ENCODE peak calls at places on chromosomes 4 and X, in five cellular contexts. A is epithelial cell of esophagus, H is AG09309, E is bronchial epithelial cell, I is AG04450. L is an unnamed sample.

GRCh38 chrX:38627683-38628082 is 66.3 kb downstream of the TSPAN7 start:
- DNase-seq in A (peak), H (no peak), E (peak), I (no peak), L (no peak)

GRCh38 chr4:79281577-79282359 is 44.1 kb downstream of the NAA11 start:
- DNase-seq in A (no peak), H (no peak), E (no peak), I (no peak), L (no peak)

GRCh38 chr4:845233-845835 is 19.4 kb upstream of the CPLX1 start:
- DNase-seq in A (no peak), H (no peak), E (no peak), I (peak), L (peak)

GRCh38 chr4:10079256-10079655 is 37.3 kb downstream of the WDR1 start:
- DNase-seq in A (no peak), H (no peak), E (no peak), I (no peak), L (no peak)

GRCh38 chr4:180814875-180815417 is 1428.3 kb upstream of the TENM3 start:
- DNase-seq in A (no peak), H (no peak), E (no peak), I (no peak), L (no peak)

GRCh38 chr4:163161536-163162205 is 5.0 kb downstream of the NAF1 start:
- DNase-seq in A (peak), H (no peak), E (peak), I (peak), L (peak)

GRCh38 chr4:31918891-31919290 is 1198.7 kb downstream of the PCDH7 start:
- DNase-seq in A (peak), H (no peak), E (peak), I (no peak), L (no peak)

GRCh38 chr4:53518807-53519206 is 72.5 kb downstream of the LNX1 start:
- DNase-seq in A (no peak), H (no peak), E (no peak), I (no peak), L (no peak)

GRCh38 chrX:150049647-150050046 is 111.4 kb upstream of the EOLA2 start:
- DNase-seq in A (no peak), H (no peak), E (no peak), I (peak), L (no peak)

GRCh38 chr4:63578383-63578782 is 830.9 kb downstream of the TECRL start:
- DNase-seq in A (peak), H (no peak), E (peak), I (no peak), L (no peak)

GRCh38 chr4:118351851-118352827 is 664 bp downstream of the PRSS12 start:
- DNase-seq in A (peak), H (no peak), E (no peak), I (no peak), L (no peak)

GRCh38 chrX:135382260-135382659 is 39.5 kb upstream of the SMIM10L2A start:
- DNase-seq in A (no peak), H (no peak), E (no peak), I (no peak), L (no peak)

GRCh38 chrX:20026278-20026677 is 35.4 kb upstream of the BCLAF3 start:
- DNase-seq in A (peak), H (no peak), E (peak), I (peak), L (no peak)

GRCh38 chr4:105527081-105527480 is 25.3 kb upstream of the ARHGEF38 start:
- DNase-seq in A (no peak), H (no peak), E (no peak), I (no peak), L (no peak)

DNA sequence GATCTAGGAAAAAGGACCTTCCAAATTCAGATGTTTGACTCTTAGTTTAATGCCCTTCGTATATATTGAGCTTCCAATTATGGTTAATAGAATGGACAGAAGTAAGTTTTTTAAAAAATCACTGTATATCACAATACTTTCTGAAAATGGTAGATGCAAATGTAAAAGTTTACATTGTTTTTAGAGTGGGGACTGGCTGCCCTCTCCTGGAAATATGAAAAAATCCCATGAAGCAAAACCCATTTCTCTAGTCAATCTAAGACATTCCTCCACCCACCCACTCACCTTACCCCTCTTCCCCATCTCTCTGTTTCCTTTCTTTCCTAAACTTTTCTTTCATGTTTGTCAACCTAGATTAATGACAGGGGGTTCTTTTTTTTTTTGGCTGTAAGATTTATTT is 134.5 kb downstream of the ARHGAP6 start:
- DNase-seq in A (peak), H (no peak), E (no peak), I (no peak), L (no peak)
- TF ChIP-seq CTCF in A (peak), H (peak), E (peak), I (peak), L (peak)

DNA sequence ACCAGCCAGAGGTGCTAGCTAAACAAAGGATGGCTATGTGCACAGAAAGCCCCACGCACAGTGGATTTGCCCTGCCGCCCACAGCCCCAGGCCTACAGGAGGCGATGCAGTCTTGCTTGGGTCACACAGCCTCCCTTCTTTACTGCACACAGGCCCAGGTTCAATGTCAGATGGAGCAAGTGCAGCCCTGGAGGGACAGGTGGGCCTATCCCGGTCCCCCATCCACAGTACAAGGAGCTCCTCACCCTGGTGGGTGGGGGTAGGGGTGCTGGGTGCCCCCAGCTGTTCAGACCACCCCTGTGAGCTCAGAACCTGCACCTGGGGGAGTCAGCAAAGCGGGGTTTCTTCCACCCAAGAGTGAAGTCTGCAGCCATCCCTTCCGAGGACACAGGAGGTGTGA is 87.8 kb downstream of the WFS1 start:
- DNase-seq in A (no peak), H (no peak), E (no peak), I (no peak), L (no peak)
- H3K4me3 ChIP-seq in A (no peak), H (no peak), E (no peak), I (no peak), L (no peak)

GRCh38 chrX:7191681-7192110 is 43.7 kb upstream of the PUDP start:
- DNase-seq in A (no peak), H (no peak), E (no peak), I (no peak), L (no peak)
- TF ChIP-seq CTCF in A (no peak), H (peak), E (peak), I (peak), L (no peak)

GRCh38 chrX:55160685-55161552 is 59.2 kb upstream of the PAGE5 start:
- DNase-seq in A (peak), H (peak), E (peak), I (peak), L (peak)

GRCh38 chrX:55163171-55163570 is 57.0 kb upstream of the PAGE5 start:
- DNase-seq in A (no peak), H (no peak), E (no peak), I (no peak), L (no peak)

GRCh38 chrX:55161581-55161980 is 58.6 kb upstream of the PAGE5 start:
- DNase-seq in A (no peak), H (no peak), E (no peak), I (no peak), L (no peak)

DNA sequence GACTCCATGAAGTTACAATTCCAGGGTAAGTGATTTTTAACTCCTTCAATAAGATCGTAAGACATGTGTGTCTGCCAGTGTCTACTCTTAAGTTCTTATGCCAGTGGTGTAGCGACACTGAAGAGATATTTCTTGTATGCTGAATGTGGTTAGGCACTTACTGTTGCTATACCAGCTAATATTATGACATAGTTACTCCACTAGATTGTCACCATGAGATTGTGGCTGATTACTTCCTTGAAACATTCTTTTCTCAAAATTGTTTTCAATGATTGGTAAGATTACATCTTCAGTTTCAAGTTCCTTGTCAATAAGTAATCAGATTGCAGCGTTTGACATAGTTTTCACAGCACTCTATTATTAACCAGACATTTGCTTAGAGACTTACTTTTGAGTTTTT is 60.6 kb upstream of the PAGE5 start:
- DNase-seq in A (no peak), H (no peak), E (no peak), I (no peak), L (no peak)
- H3K4me3 ChIP-seq in A (no peak), H (no peak), E (no peak), I (no peak), L (no peak)

GRCh38 chr4:146582864-146583263 is 55.8 kb upstream of the POU4F2 start:
- DNase-seq in A (peak), H (no peak), E (peak), I (no peak), L (no peak)
- TF ChIP-seq CTCF in A (peak), H (no peak), E (no peak), I (no peak), L (no peak)

DNA sequence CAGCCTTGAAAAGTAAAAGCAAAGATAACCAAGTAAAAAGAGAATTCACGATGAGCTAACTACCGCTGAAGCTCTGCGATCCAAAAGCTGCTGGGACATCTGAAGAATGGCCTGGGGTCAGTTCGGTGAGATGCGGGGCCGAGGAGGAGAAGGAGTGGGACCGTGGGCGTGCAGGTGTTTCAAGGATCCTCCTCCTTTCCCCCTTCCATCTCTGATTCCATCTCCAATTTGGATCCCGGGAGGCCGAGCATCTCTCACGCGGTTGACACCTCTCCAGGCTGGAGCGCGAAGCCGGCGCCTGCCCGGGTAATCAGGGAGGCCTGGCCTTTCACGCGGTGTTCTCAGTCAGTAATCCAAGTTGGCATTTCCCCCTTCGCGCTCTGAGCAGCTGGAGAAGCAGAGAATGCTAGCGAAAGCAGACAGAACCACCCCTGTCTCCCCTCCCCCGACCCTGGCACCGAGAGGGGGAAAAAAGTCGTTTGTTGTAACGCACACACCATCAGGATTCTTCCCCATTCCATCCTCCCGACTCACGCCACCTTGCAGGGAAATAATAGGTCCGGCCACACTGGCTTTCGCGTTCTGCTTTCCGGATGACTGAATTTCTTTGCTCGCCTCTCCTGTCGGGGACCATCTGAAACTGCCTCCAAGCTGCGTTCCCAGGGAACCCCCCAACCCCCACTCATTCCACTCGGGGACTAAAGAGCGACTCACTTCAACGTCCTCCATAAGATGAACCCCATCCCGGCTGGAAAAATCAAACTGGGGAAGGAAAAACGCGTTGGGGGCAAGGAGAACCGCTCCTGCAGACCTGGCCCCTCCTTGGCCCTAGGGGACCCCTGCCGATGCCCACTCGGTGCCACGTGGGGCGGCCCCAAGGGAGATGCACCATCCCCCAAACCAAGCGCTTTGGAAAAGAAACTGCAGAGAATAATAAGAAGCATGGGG is 6.5 kb downstream of the NEUROG2 start:
- DNase-seq in A (peak), H (no peak), E (peak), I (no peak), L (no peak)
- H3K4me3 ChIP-seq in A (peak), H (peak), E (no peak), I (peak), L (no peak)

DNA sequence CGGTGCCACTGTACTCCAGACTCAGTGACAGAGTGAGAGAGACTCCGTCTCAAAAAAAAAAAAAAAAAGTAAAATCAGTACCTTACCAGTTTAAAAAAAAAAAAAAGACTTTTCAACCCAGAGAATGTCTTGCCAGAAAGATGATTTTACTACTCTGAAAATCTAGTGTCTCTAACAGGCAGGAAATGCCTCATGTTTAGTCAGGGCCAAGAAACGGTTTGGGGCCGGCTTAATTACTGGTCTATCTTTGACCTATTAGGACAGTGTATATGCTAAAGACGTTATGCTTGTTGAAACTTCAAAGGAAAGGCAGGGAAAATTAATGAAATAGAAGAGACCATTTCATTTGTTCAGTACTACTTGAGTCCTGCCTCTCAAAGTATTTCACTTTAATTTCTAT is 9.9 kb downstream of the BEND4 start:
- DNase-seq in A (no peak), H (no peak), E (no peak), I (no peak), L (no peak)
- TF ChIP-seq CTCF in A (no peak), H (no peak), E (no peak), I (no peak), L (no peak)

DNA sequence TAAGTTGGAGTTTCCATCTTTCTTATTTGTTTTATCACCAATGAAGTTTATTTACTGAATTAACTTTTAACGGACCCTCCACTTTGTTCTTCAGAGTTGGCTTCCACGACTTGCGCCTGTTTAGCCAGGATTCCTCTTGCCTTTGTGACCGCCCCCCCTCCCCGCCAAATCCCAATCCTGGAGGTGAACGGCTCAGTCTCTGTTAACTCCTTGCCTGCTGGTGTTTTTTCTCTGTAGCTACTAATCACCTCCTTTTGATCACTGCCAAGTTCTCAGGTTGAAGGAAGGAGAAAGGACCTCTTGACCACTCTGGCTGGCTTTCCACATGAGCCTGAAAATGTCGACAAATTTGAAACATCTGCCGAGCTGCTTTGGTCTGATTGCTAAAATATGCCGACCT is 46.8 kb upstream of the BCOR start:
- DNase-seq in A (no peak), H (no peak), E (no peak), I (no peak), L (no peak)
- H3K4me3 ChIP-seq in A (peak), H (no peak), E (no peak), I (no peak), L (no peak)

DNA sequence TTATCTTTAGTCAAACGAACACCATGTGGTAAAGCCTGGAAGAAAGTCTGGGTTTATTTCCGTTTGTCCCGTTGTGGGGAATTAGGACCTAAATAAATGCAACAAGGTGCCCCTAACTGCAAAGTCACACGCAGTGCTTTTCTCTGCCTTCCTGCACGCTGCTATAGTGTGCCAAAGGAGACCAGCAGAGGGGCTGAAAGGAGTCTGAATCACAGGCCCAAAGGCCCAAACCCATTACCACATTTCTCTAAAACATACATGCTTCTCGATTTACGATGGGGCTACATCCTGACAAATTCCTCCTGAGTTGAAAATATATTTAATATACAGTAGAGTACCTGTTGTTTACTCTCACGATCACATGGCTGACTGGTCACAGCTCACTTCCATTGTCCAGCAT is 4.5 kb downstream of the VEGFC start:
- DNase-seq in A (no peak), H (no peak), E (no peak), I (no peak), L (no peak)
- TF ChIP-seq CTCF in A (no peak), H (no peak), E (no peak), I (no peak), L (peak)